ENCODE peak calls at places on chromosomes 16 and 17, in eight cellular contexts. W is pancreas, U is breast epithelium, F is tibial nerve, N is esophagus squamous epithelium, K is left ventricle myocardium inferior, Z is fibroblast of lung, V is Panc1. D is an unnamed sample.

GRCh38 chr17:66431910-66432309 is 129.5 kb downstream of the PRKCA start:
- DNase-seq in V (no peak), F (no peak), U (no peak), K (no peak), Z (peak), W (no peak), N (no peak), D (no peak)

GRCh38 chr16:54503011-54503410 is 216.4 kb upstream of the IRX3 start:
- DNase-seq in Z (no peak), N (no peak), K (peak), W (no peak), F (no peak), U (no peak), V (no peak), D (no peak)

GRCh38 chr17:57035971-57036481 is 49.0 kb upstream of the AKAP1 start:
- DNase-seq in K (no peak), N (no peak), W (no peak), U (peak), Z (no peak), V (no peak), F (no peak), D (no peak)

GRCh38 chr17:49074851-49075540 is 57.6 kb upstream of the B4GALNT2 start:
- DNase-seq in W (no peak), K (no peak), Z (peak), N (no peak), U (no peak), F (no peak), V (no peak), D (no peak)

GRCh38 chr16:58271589-58271988 is 23.2 kb downstream of the PRSS54 start:
- DNase-seq in W (no peak), V (no peak), U (no peak), Z (no peak), F (no peak), N (no peak), K (no peak), D (no peak)

GRCh38 chr17:50532452-50533024 is at the start of gene EPN3:
- DNase-seq in V (no peak), K (no peak), U (peak), F (no peak), N (no peak), W (peak), Z (no peak), D (no peak)

GRCh38 chr17:10837987-10838386 is at the start of gene PIRT:
- DNase-seq in F (no peak), V (no peak), Z (no peak), N (no peak), U (no peak), K (no peak), W (no peak), D (no peak)

GRCh38 chr17:36862116-36862920 is 75.0 kb upstream of the LHX1 start:
- DNase-seq in F (no peak), V (no peak), U (no peak), W (no peak), N (no peak), Z (no peak), K (no peak), D (no peak)

GRCh38 chr16:57041182-57042156 is 50.9 kb upstream of the CPNE2 start:
- DNase-seq in V (no peak), Z (peak), W (no peak), K (no peak), N (no peak), U (no peak), F (no peak), D (no peak)

GRCh38 chr16:73750639-73751038 is 546.0 kb upstream of the PSMD7 start:
- DNase-seq in W (no peak), Z (no peak), U (no peak), N (no peak), V (no peak), K (no peak), F (no peak), D (no peak)

GRCh38 chr17:11005940-11006339 is 168.1 kb upstream of the PIRT start:
- DNase-seq in N (no peak), U (no peak), V (no peak), F (no peak), W (no peak), K (no peak), Z (no peak), D (no peak)

GRCh38 chr17:33233855-33234228 is 59.3 kb downstream of the ASIC2 start:
- DNase-seq in W (no peak), F (no peak), N (no peak), Z (peak), K (peak), U (no peak), V (no peak), D (no peak)

GRCh38 chr17:32583053-32583452 is 96.3 kb downstream of the CDK5R1 start:
- DNase-seq in U (no peak), W (no peak), Z (no peak), F (no peak), V (no peak), K (no peak), N (no peak), D (no peak)

GRCh38 chr16:86836503-86837125 is 258.3 kb downstream of the FOXL1 start:
- DNase-seq in Z (peak), V (no peak), U (no peak), F (no peak), N (no peak), K (no peak), W (no peak), D (no peak)

GRCh38 chr16:46790599-46791270 is 40.2 kb downstream of the C16orf87 start:
- DNase-seq in N (no peak), W (no peak), V (no peak), Z (peak), K (no peak), F (no peak), U (no peak), D (no peak)

GRCh38 chr17:36932383-36933173 is 4.7 kb upstream of the LHX1 start:
- DNase-seq in W (no peak), U (no peak), V (no peak), F (no peak), Z (no peak), N (no peak), K (no peak), D (no peak)

GRCh38 chr16:72942021-72942420 is 105.9 kb downstream of the ZFHX3 start:
- DNase-seq in F (no peak), N (no peak), U (no peak), W (no peak), K (no peak), V (no peak), Z (no peak), D (no peak)

GRCh38 chr16:67538666-67539101 is 10.1 kb downstream of the RIPOR1 start:
- DNase-seq in V (no peak), Z (peak), W (no peak), N (no peak), F (no peak), U (no peak), K (no peak), D (no peak)

GRCh38 chr16:70254965-70255286 is 3.2 kb upstream of the EXOSC6 start:
- DNase-seq in U (no peak), V (no peak), W (no peak), Z (no peak), F (no peak), N (no peak), K (no peak), D (no peak)

GRCh38 chr17:51258756-51259573 is 884 bp downstream of the MBTD1 start:
- DNase-seq in Z (peak), F (no peak), U (no peak), K (no peak), W (no peak), V (no peak), N (no peak), D (no peak)

GRCh38 chr17:29581583-29582253 is 7.7 kb downstream of the GIT1 start:
- DNase-seq in V (no peak), F (no peak), W (peak), K (peak), Z (no peak), U (no peak), N (no peak), D (peak)

GRCh38 chr16:68356249-68356918 is 45.6 kb downstream of the PRMT7 start:
- DNase-seq in Z (no peak), V (no peak), W (no peak), K (no peak), F (no peak), N (no peak), U (no peak), D (no peak)

DNA sequence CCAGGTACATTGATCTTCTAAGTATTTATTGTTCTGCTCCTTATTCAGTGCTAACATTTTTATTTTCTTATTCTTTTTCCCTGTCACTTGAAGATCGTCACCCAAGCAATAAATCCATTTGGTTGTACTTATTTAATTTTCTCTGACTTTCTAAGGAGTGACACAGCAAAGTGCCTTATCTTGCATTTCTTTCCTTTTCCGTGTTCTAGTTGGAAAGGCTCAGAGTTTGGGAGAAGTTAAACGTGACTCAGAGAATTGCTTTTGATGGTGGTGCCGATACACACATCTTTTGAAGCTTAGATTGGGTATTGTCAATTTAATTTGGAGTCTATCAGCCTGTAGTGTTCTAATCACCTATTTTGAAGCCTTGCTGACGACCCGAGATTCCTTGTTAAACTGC is 72.0 kb downstream of the PITPNC1 start:
- DNase-seq in W (no peak), F (no peak), N (no peak), U (no peak), K (no peak), V (no peak), Z (peak), D (no peak)
- H3K27ac ChIP-seq in W (no peak), F (no peak), N (no peak), U (no peak), K (no peak), V (no peak), Z (no peak), D (no peak)

GRCh38 chr17:73952498-73953205 is 250.8 kb upstream of the RPL38 start:
- DNase-seq in F (no peak), U (no peak), K (peak), V (no peak), Z (no peak), W (peak), N (no peak), D (no peak)
- TF ChIP-seq CTCF in F (no peak), U (no peak), K (peak), V (peak), Z (no peak), W (peak), N (no peak), D (peak)

GRCh38 chr16:410516-411178 is 9.0 kb downstream of the DECR2 start:
- DNase-seq in W (no peak), F (no peak), V (no peak), Z (no peak), N (no peak), K (no peak), U (no peak), D (no peak)
- H3K4me3 ChIP-seq in W (no peak), F (no peak), V (no peak), Z (no peak), N (no peak), K (no peak), U (no peak), D (no peak)

GRCh38 chr17:7295230-7296180 is 1.1 kb upstream of the YBX2 start:
- DNase-seq in Z (no peak), V (no peak), N (no peak), K (no peak), U (no peak), F (no peak), W (no peak), D (no peak)
- H3K27ac ChIP-seq in Z (no peak), V (peak), N (peak), K (peak), U (peak), F (no peak), W (no peak), D (no peak)

DNA sequence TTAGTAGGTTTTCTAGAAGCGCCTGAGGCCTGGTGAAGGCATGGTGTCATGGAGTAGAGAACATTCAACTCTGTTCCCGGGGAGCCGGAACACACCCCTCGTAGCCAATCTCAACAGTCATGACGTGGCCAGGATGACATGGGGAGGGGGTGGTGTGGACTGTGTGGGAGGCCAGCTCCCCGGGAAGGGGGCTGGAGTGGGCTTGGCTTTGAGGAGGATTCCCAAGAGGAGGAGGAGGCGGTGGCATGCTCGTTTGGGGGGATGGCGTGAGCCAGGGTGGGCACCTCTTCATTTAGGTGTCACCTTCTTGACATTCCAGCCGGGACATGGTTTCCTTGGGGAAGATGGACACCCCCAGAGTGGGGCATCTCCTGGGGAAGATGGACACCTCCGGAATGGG is 257.5 kb downstream of the SEC14L1 start:
- DNase-seq in N (no peak), W (no peak), U (no peak), K (no peak), F (no peak), Z (no peak), V (no peak), D (no peak)
- TF ChIP-seq CTCF in N (no peak), W (no peak), U (no peak), K (no peak), F (no peak), Z (no peak), V (no peak), D (no peak)